ENCODE peak calls at places on chromosomes 7 and 10, in ten cellular contexts. One of them, this sample, is unnamed.

GRCh38 chr7:92627956-92628355 is 37.8 kb upstream of the FAM133B start:
- DNase-seq in DMS153: no peak
- DNase-seq in A172: no peak
- DNase-seq in AML-193: no peak
- DNase-seq in NCI-H1092: no peak
- DNase-seq in neural crest cell: no peak
- DNase-seq in activated naive CD4-positive, alpha-beta T cell: no peak
- DNase-seq in stimulated activated CD4-positive, alpha-beta T cell treated with anti-CD3 and anti-CD28 coated beads, Interleukin-1b, Interleukin-23, amount 100 ng/mL, for 4 hours: no peak
- DNase-seq in COR-L47: no peak
- DNase-seq in progenitor cell of endocrine pancreas: no peak
- DNase-seq in this sample: no peak

GRCh38 chr10:31123946-31124345 is 92.3 kb upstream of the ZNF438 start:
- DNase-seq in DMS153: no peak
- DNase-seq in A172: no peak
- DNase-seq in AML-193: no peak
- DNase-seq in NCI-H1092: no peak
- DNase-seq in neural crest cell: no peak
- DNase-seq in activated naive CD4-positive, alpha-beta T cell: no peak
- DNase-seq in stimulated activated CD4-positive, alpha-beta T cell treated with anti-CD3 and anti-CD28 coated beads, Interleukin-1b, Interleukin-23, amount 100 ng/mL, for 4 hours: no peak
- DNase-seq in COR-L47: no peak
- DNase-seq in progenitor cell of endocrine pancreas: no peak
- DNase-seq in this sample: no peak

GRCh38 chr10:5827841-5828240 is 14.6 kb upstream of the GDI2 start:
- DNase-seq in DMS153: no peak
- DNase-seq in A172: no peak
- DNase-seq in AML-193: no peak
- DNase-seq in NCI-H1092: no peak
- DNase-seq in neural crest cell: no peak
- DNase-seq in activated naive CD4-positive, alpha-beta T cell: no peak
- DNase-seq in stimulated activated CD4-positive, alpha-beta T cell treated with anti-CD3 and anti-CD28 coated beads, Interleukin-1b, Interleukin-23, amount 100 ng/mL, for 4 hours: no peak
- DNase-seq in COR-L47: no peak
- DNase-seq in progenitor cell of endocrine pancreas: no peak
- DNase-seq in this sample: no peak

GRCh38 chr7:154843670-154844237 is 159.2 kb downstream of the PAXIP1 start:
- DNase-seq in DMS153: no peak
- DNase-seq in A172: no peak
- DNase-seq in AML-193: no peak
- DNase-seq in NCI-H1092: no peak
- DNase-seq in neural crest cell: no peak
- DNase-seq in activated naive CD4-positive, alpha-beta T cell: no peak
- DNase-seq in stimulated activated CD4-positive, alpha-beta T cell treated with anti-CD3 and anti-CD28 coated beads, Interleukin-1b, Interleukin-23, amount 100 ng/mL, for 4 hours: no peak
- DNase-seq in COR-L47: no peak
- DNase-seq in progenitor cell of endocrine pancreas: no peak
- DNase-seq in this sample: no peak

GRCh38 chr10:68871731-68872342 is 29.3 kb upstream of the DDX50 start:
- DNase-seq in DMS153: peak
- DNase-seq in A172: peak
- DNase-seq in AML-193: no peak
- DNase-seq in NCI-H1092: peak
- DNase-seq in neural crest cell: no peak
- DNase-seq in activated naive CD4-positive, alpha-beta T cell: no peak
- DNase-seq in stimulated activated CD4-positive, alpha-beta T cell treated with anti-CD3 and anti-CD28 coated beads, Interleukin-1b, Interleukin-23, amount 100 ng/mL, for 4 hours: no peak
- DNase-seq in COR-L47: peak
- DNase-seq in progenitor cell of endocrine pancreas: no peak
- DNase-seq in this sample: peak

GRCh38 chr10:23314835-23315239 is 29.8 kb downstream of the C10orf67 start:
- DNase-seq in DMS153: no peak
- DNase-seq in A172: peak
- DNase-seq in AML-193: peak
- DNase-seq in NCI-H1092: peak
- DNase-seq in neural crest cell: peak
- DNase-seq in activated naive CD4-positive, alpha-beta T cell: no peak
- DNase-seq in stimulated activated CD4-positive, alpha-beta T cell treated with anti-CD3 and anti-CD28 coated beads, Interleukin-1b, Interleukin-23, amount 100 ng/mL, for 4 hours: no peak
- DNase-seq in COR-L47: no peak
- DNase-seq in progenitor cell of endocrine pancreas: peak
- DNase-seq in this sample: no peak

GRCh38 chr7:105840981-105841749 is 35.2 kb downstream of the ATXN7L1 start:
- DNase-seq in DMS153: no peak
- DNase-seq in A172: no peak
- DNase-seq in AML-193: no peak
- DNase-seq in NCI-H1092: no peak
- DNase-seq in neural crest cell: no peak
- DNase-seq in activated naive CD4-positive, alpha-beta T cell: no peak
- DNase-seq in stimulated activated CD4-positive, alpha-beta T cell treated with anti-CD3 and anti-CD28 coated beads, Interleukin-1b, Interleukin-23, amount 100 ng/mL, for 4 hours: no peak
- DNase-seq in COR-L47: no peak
- DNase-seq in progenitor cell of endocrine pancreas: no peak
- DNase-seq in this sample: no peak

GRCh38 chr7:75991531-75992082 is 2.8 kb downstream of the TMEM120A start:
- DNase-seq in DMS153: no peak
- DNase-seq in A172: no peak
- DNase-seq in AML-193: no peak
- DNase-seq in NCI-H1092: no peak
- DNase-seq in neural crest cell: no peak
- DNase-seq in activated naive CD4-positive, alpha-beta T cell: no peak
- DNase-seq in stimulated activated CD4-positive, alpha-beta T cell treated with anti-CD3 and anti-CD28 coated beads, Interleukin-1b, Interleukin-23, amount 100 ng/mL, for 4 hours: no peak
- DNase-seq in COR-L47: no peak
- DNase-seq in progenitor cell of endocrine pancreas: no peak
- DNase-seq in this sample: no peak

GRCh38 chr10:88986549-88987242 is 3.9 kb upstream of the FAS start:
- DNase-seq in DMS153: no peak
- DNase-seq in A172: peak
- DNase-seq in AML-193: peak
- DNase-seq in NCI-H1092: no peak
- DNase-seq in neural crest cell: no peak
- DNase-seq in activated naive CD4-positive, alpha-beta T cell: no peak
- DNase-seq in stimulated activated CD4-positive, alpha-beta T cell treated with anti-CD3 and anti-CD28 coated beads, Interleukin-1b, Interleukin-23, amount 100 ng/mL, for 4 hours: no peak
- DNase-seq in COR-L47: no peak
- DNase-seq in progenitor cell of endocrine pancreas: no peak
- DNase-seq in this sample: no peak

GRCh38 chr10:69215405-69216176 is 4.5 kb upstream of the HKDC1 start:
- DNase-seq in DMS153: no peak
- DNase-seq in A172: peak
- DNase-seq in AML-193: peak
- DNase-seq in NCI-H1092: no peak
- DNase-seq in neural crest cell: no peak
- DNase-seq in activated naive CD4-positive, alpha-beta T cell: no peak
- DNase-seq in stimulated activated CD4-positive, alpha-beta T cell treated with anti-CD3 and anti-CD28 coated beads, Interleukin-1b, Interleukin-23, amount 100 ng/mL, for 4 hours: no peak
- DNase-seq in COR-L47: no peak
- DNase-seq in progenitor cell of endocrine pancreas: no peak
- DNase-seq in this sample: no peak

GRCh38 chr7:85178531-85179298 is 8.1 kb downstream of the SEMA3D start:
- DNase-seq in DMS153: no peak
- DNase-seq in A172: no peak
- DNase-seq in AML-193: no peak
- DNase-seq in NCI-H1092: no peak
- DNase-seq in neural crest cell: no peak
- DNase-seq in activated naive CD4-positive, alpha-beta T cell: no peak
- DNase-seq in stimulated activated CD4-positive, alpha-beta T cell treated with anti-CD3 and anti-CD28 coated beads, Interleukin-1b, Interleukin-23, amount 100 ng/mL, for 4 hours: no peak
- DNase-seq in COR-L47: no peak
- DNase-seq in progenitor cell of endocrine pancreas: no peak
- DNase-seq in this sample: peak

GRCh38 chr7:113199841-113200240 is 81.5 kb upstream of the SMIM30 start:
- DNase-seq in DMS153: no peak
- DNase-seq in A172: peak
- DNase-seq in AML-193: no peak
- DNase-seq in NCI-H1092: no peak
- DNase-seq in neural crest cell: no peak
- DNase-seq in activated naive CD4-positive, alpha-beta T cell: no peak
- DNase-seq in stimulated activated CD4-positive, alpha-beta T cell treated with anti-CD3 and anti-CD28 coated beads, Interleukin-1b, Interleukin-23, amount 100 ng/mL, for 4 hours: no peak
- DNase-seq in COR-L47: no peak
- DNase-seq in progenitor cell of endocrine pancreas: no peak
- DNase-seq in this sample: no peak

GRCh38 chr7:26105931-26106330 is 46.1 kb upstream of the NFE2L3 start:
- DNase-seq in DMS153: no peak
- DNase-seq in A172: no peak
- DNase-seq in AML-193: no peak
- DNase-seq in NCI-H1092: no peak
- DNase-seq in neural crest cell: no peak
- DNase-seq in activated naive CD4-positive, alpha-beta T cell: no peak
- DNase-seq in stimulated activated CD4-positive, alpha-beta T cell treated with anti-CD3 and anti-CD28 coated beads, Interleukin-1b, Interleukin-23, amount 100 ng/mL, for 4 hours: no peak
- DNase-seq in COR-L47: no peak
- DNase-seq in progenitor cell of endocrine pancreas: no peak
- DNase-seq in this sample: no peak

GRCh38 chr10:89669985-89670384 is 24.9 kb upstream of the PANK1 start:
- DNase-seq in DMS153: no peak
- DNase-seq in A172: no peak
- DNase-seq in AML-193: no peak
- DNase-seq in NCI-H1092: no peak
- DNase-seq in neural crest cell: no peak
- DNase-seq in activated naive CD4-positive, alpha-beta T cell: no peak
- DNase-seq in stimulated activated CD4-positive, alpha-beta T cell treated with anti-CD3 and anti-CD28 coated beads, Interleukin-1b, Interleukin-23, amount 100 ng/mL, for 4 hours: no peak
- DNase-seq in COR-L47: no peak
- DNase-seq in progenitor cell of endocrine pancreas: no peak
- DNase-seq in this sample: no peak

GRCh38 chr10:74991435-74991834 is 120.0 kb upstream of the SAMD8 start:
- DNase-seq in DMS153: no peak
- DNase-seq in A172: peak
- DNase-seq in AML-193: peak
- DNase-seq in NCI-H1092: no peak
- DNase-seq in neural crest cell: no peak
- DNase-seq in activated naive CD4-positive, alpha-beta T cell: no peak
- DNase-seq in stimulated activated CD4-positive, alpha-beta T cell treated with anti-CD3 and anti-CD28 coated beads, Interleukin-1b, Interleukin-23, amount 100 ng/mL, for 4 hours: no peak
- DNase-seq in COR-L47: no peak
- DNase-seq in progenitor cell of endocrine pancreas: no peak
- DNase-seq in this sample: peak

GRCh38 chr7:44470628-44471245 is 19.7 kb downstream of the NUDCD3 start:
- DNase-seq in DMS153: no peak
- DNase-seq in A172: no peak
- DNase-seq in AML-193: no peak
- DNase-seq in NCI-H1092: no peak
- DNase-seq in neural crest cell: no peak
- DNase-seq in activated naive CD4-positive, alpha-beta T cell: no peak
- DNase-seq in stimulated activated CD4-positive, alpha-beta T cell treated with anti-CD3 and anti-CD28 coated beads, Interleukin-1b, Interleukin-23, amount 100 ng/mL, for 4 hours: no peak
- DNase-seq in COR-L47: no peak
- DNase-seq in progenitor cell of endocrine pancreas: no peak
- DNase-seq in this sample: no peak

GRCh38 chr7:128322040-128322643 is 21.6 kb downstream of the RBM28 start:
- DNase-seq in DMS153: no peak
- DNase-seq in A172: peak
- DNase-seq in AML-193: peak
- DNase-seq in NCI-H1092: peak
- DNase-seq in neural crest cell: no peak
- DNase-seq in activated naive CD4-positive, alpha-beta T cell: no peak
- DNase-seq in stimulated activated CD4-positive, alpha-beta T cell treated with anti-CD3 and anti-CD28 coated beads, Interleukin-1b, Interleukin-23, amount 100 ng/mL, for 4 hours: no peak
- DNase-seq in COR-L47: peak
- DNase-seq in progenitor cell of endocrine pancreas: no peak
- DNase-seq in this sample: no peak

GRCh38 chr10:98916751-98917150 is 318.9 kb downstream of the HPSE2 start:
- DNase-seq in DMS153: no peak
- DNase-seq in A172: no peak
- DNase-seq in AML-193: no peak
- DNase-seq in NCI-H1092: no peak
- DNase-seq in neural crest cell: no peak
- DNase-seq in activated naive CD4-positive, alpha-beta T cell: no peak
- DNase-seq in stimulated activated CD4-positive, alpha-beta T cell treated with anti-CD3 and anti-CD28 coated beads, Interleukin-1b, Interleukin-23, amount 100 ng/mL, for 4 hours: no peak
- DNase-seq in COR-L47: no peak
- DNase-seq in progenitor cell of endocrine pancreas: no peak
- DNase-seq in this sample: no peak

GRCh38 chr7:18356195-18356645 is 139.3 kb upstream of the HDAC9 start:
- DNase-seq in DMS153: peak
- DNase-seq in A172: peak
- DNase-seq in AML-193: peak
- DNase-seq in NCI-H1092: no peak
- DNase-seq in neural crest cell: peak
- DNase-seq in activated naive CD4-positive, alpha-beta T cell: no peak
- DNase-seq in stimulated activated CD4-positive, alpha-beta T cell treated with anti-CD3 and anti-CD28 coated beads, Interleukin-1b, Interleukin-23, amount 100 ng/mL, for 4 hours: no peak
- DNase-seq in COR-L47: no peak
- DNase-seq in progenitor cell of endocrine pancreas: no peak
- DNase-seq in this sample: peak

GRCh38 chr7:37901236-37901827 is 15.3 kb downstream of the SFRP4 start:
- DNase-seq in DMS153: peak
- DNase-seq in A172: peak
- DNase-seq in AML-193: peak
- DNase-seq in NCI-H1092: peak
- DNase-seq in neural crest cell: no peak
- DNase-seq in activated naive CD4-positive, alpha-beta T cell: no peak
- DNase-seq in stimulated activated CD4-positive, alpha-beta T cell treated with anti-CD3 and anti-CD28 coated beads, Interleukin-1b, Interleukin-23, amount 100 ng/mL, for 4 hours: no peak
- DNase-seq in COR-L47: no peak
- DNase-seq in progenitor cell of endocrine pancreas: no peak
- DNase-seq in this sample: no peak

GRCh38 chr7:27150568-27151340 is 1.6 kb downstream of the HOXA3 start:
- DNase-seq in DMS153: peak
- DNase-seq in A172: peak
- DNase-seq in AML-193: peak
- DNase-seq in NCI-H1092: peak
- DNase-seq in neural crest cell: peak
- DNase-seq in activated naive CD4-positive, alpha-beta T cell: peak
- DNase-seq in stimulated activated CD4-positive, alpha-beta T cell treated with anti-CD3 and anti-CD28 coated beads, Interleukin-1b, Interleukin-23, amount 100 ng/mL, for 4 hours: peak
- DNase-seq in COR-L47: no peak
- DNase-seq in progenitor cell of endocrine pancreas: peak
- DNase-seq in this sample: peak

GRCh38 chr10:114735946-114736345 is 77.9 kb upstream of the ABLIM1 start:
- DNase-seq in DMS153: no peak
- DNase-seq in A172: no peak
- DNase-seq in AML-193: no peak
- DNase-seq in NCI-H1092: no peak
- DNase-seq in neural crest cell: no peak
- DNase-seq in activated naive CD4-positive, alpha-beta T cell: no peak
- DNase-seq in stimulated activated CD4-positive, alpha-beta T cell treated with anti-CD3 and anti-CD28 coated beads, Interleukin-1b, Interleukin-23, amount 100 ng/mL, for 4 hours: no peak
- DNase-seq in COR-L47: no peak
- DNase-seq in progenitor cell of endocrine pancreas: no peak
- DNase-seq in this sample: no peak

GRCh38 chr7:88218836-88219605 is 817 bp downstream of the SRI start:
- DNase-seq in DMS153: peak
- DNase-seq in A172: peak
- DNase-seq in AML-193: peak
- DNase-seq in NCI-H1092: peak
- DNase-seq in neural crest cell: peak
- DNase-seq in activated naive CD4-positive, alpha-beta T cell: peak
- DNase-seq in stimulated activated CD4-positive, alpha-beta T cell treated with anti-CD3 and anti-CD28 coated beads, Interleukin-1b, Interleukin-23, amount 100 ng/mL, for 4 hours: no peak
- DNase-seq in COR-L47: peak
- DNase-seq in progenitor cell of endocrine pancreas: no peak
- DNase-seq in this sample: peak

GRCh38 chr7:117219485-117219884 is 103.4 kb downstream of the WNT2 start:
- DNase-seq in DMS153: no peak
- DNase-seq in A172: no peak
- DNase-seq in AML-193: no peak
- DNase-seq in NCI-H1092: no peak
- DNase-seq in neural crest cell: no peak
- DNase-seq in activated naive CD4-positive, alpha-beta T cell: no peak
- DNase-seq in stimulated activated CD4-positive, alpha-beta T cell treated with anti-CD3 and anti-CD28 coated beads, Interleukin-1b, Interleukin-23, amount 100 ng/mL, for 4 hours: no peak
- DNase-seq in COR-L47: no peak
- DNase-seq in progenitor cell of endocrine pancreas: no peak
- DNase-seq in this sample: no peak

GRCh38 chr7:131942287-131943150 is 386.1 kb upstream of the PODXL start:
- DNase-seq in DMS153: no peak
- DNase-seq in A172: no peak
- DNase-seq in AML-193: no peak
- DNase-seq in NCI-H1092: no peak
- DNase-seq in neural crest cell: no peak
- DNase-seq in activated naive CD4-positive, alpha-beta T cell: no peak
- DNase-seq in stimulated activated CD4-positive, alpha-beta T cell treated with anti-CD3 and anti-CD28 coated beads, Interleukin-1b, Interleukin-23, amount 100 ng/mL, for 4 hours: no peak
- DNase-seq in COR-L47: no peak
- DNase-seq in progenitor cell of endocrine pancreas: no peak
- DNase-seq in this sample: no peak

GRCh38 chr7:71131753-71132520 is at the start of gene GALNT17:
- DNase-seq in DMS153: no peak
- DNase-seq in A172: no peak
- DNase-seq in AML-193: no peak
- DNase-seq in NCI-H1092: no peak
- DNase-seq in neural crest cell: peak
- DNase-seq in activated naive CD4-positive, alpha-beta T cell: no peak
- DNase-seq in stimulated activated CD4-positive, alpha-beta T cell treated with anti-CD3 and anti-CD28 coated beads, Interleukin-1b, Interleukin-23, amount 100 ng/mL, for 4 hours: no peak
- DNase-seq in COR-L47: peak
- DNase-seq in progenitor cell of endocrine pancreas: peak
- DNase-seq in this sample: no peak

GRCh38 chr10:71161429-71161828 is 50.9 kb upstream of the UNC5B start:
- DNase-seq in DMS153: peak
- DNase-seq in A172: peak
- DNase-seq in AML-193: no peak
- DNase-seq in NCI-H1092: no peak
- DNase-seq in neural crest cell: no peak
- DNase-seq in activated naive CD4-positive, alpha-beta T cell: no peak
- DNase-seq in stimulated activated CD4-positive, alpha-beta T cell treated with anti-CD3 and anti-CD28 coated beads, Interleukin-1b, Interleukin-23, amount 100 ng/mL, for 4 hours: no peak
- DNase-seq in COR-L47: no peak
- DNase-seq in progenitor cell of endocrine pancreas: no peak
- DNase-seq in this sample: no peak

GRCh38 chr7:104206841-104207240 is 972 bp downstream of the ORC5 start:
- DNase-seq in DMS153: no peak
- DNase-seq in A172: no peak
- DNase-seq in AML-193: no peak
- DNase-seq in NCI-H1092: no peak
- DNase-seq in neural crest cell: no peak
- DNase-seq in activated naive CD4-positive, alpha-beta T cell: no peak
- DNase-seq in stimulated activated CD4-positive, alpha-beta T cell treated with anti-CD3 and anti-CD28 coated beads, Interleukin-1b, Interleukin-23, amount 100 ng/mL, for 4 hours: no peak
- DNase-seq in COR-L47: no peak
- DNase-seq in progenitor cell of endocrine pancreas: no peak
- DNase-seq in this sample: no peak

This sample was measured in ELF-1.